ENCODE peak calls at places on chromosomes 7 and 10, in eight cellular contexts. K, C, L, Q, F, I, T and G are unnamed samples.

GRCh38 chr7:18610331-18610948 is 114.9 kb downstream of the HDAC9 start:
- DNase-seq in T (peak; percentile 38), C (no peak), Q (no peak), L (no peak), I (no peak), F (no peak), K (peak; percentile 53), G (no peak)

GRCh38 chr10:61623101-61623500 is 39.6 kb upstream of the CABCOCO1 start:
- DNase-seq in T (no peak), K (no peak), F (no peak), C (no peak), Q (no peak), L (no peak), I (no peak), G (no peak)

GRCh38 chr7:95276114-95276513 is 48.2 kb downstream of the PON1 start:
- DNase-seq in F (no peak), C (no peak), L (no peak), Q (no peak), T (no peak), I (no peak), K (no peak), G (no peak)

GRCh38 chr7:48074231-48074654 is 14.8 kb upstream of the UPP1 start:
- DNase-seq in Q (no peak), C (no peak), L (no peak), I (no peak), F (no peak), T (no peak), K (no peak), G (no peak)

GRCh38 chr7:92404170-92404614 is 43.1 kb upstream of the GATAD1 start:
- DNase-seq in C (no peak), L (no peak), I (no peak), K (peak; percentile 10), T (no peak), F (no peak), Q (peak; percentile 43), G (no peak)

GRCh38 chr10:121928528-121928884 is 675 bp upstream of the ATE1 start:
- DNase-seq in C (no peak), F (no peak), T (no peak), L (no peak), K (no peak), I (no peak), Q (no peak), G (no peak)

GRCh38 chr7:68288099-68288498 is 1291.5 kb downstream of the TYW1 start:
- DNase-seq in F (no peak), C (no peak), T (no peak), I (no peak), K (no peak), Q (no peak), L (no peak), G (no peak)

GRCh38 chr10:94133239-94133638 is 139.5 kb downstream of the PLCE1 start:
- DNase-seq in L (peak; percentile 87), F (no peak), Q (no peak), T (no peak), I (no peak), K (no peak), C (no peak), G (no peak)

GRCh38 chr10:90846746-90847145 is 11.1 kb downstream of the HTR7 start:
- DNase-seq in L (no peak), C (no peak), F (no peak), K (no peak), Q (no peak), T (no peak), I (no peak), G (no peak)

GRCh38 chr10:73865459-73866442 is 8.6 kb downstream of the CAMK2G start:
- DNase-seq in L (no peak), T (no peak), K (no peak), F (no peak), C (peak; percentile 84), I (no peak), Q (peak; percentile 37), G (peak; percentile 18)

GRCh38 chr7:71191766-71192165 is 59.8 kb downstream of the GALNT17 start:
- DNase-seq in F (no peak), Q (no peak), T (no peak), K (no peak), L (no peak), I (no peak), C (no peak), G (no peak)

GRCh38 chr7:85554294-85554877 is 367.5 kb upstream of the SEMA3D start:
- DNase-seq in I (no peak), Q (no peak), K (peak; percentile 85), F (peak; percentile 13), C (no peak), L (no peak), T (peak; percentile 63), G (no peak)

GRCh38 chr10:78706256-78706655 is 362.5 kb upstream of the ZMIZ1 start:
- DNase-seq in F (no peak), C (no peak), L (no peak), T (no peak), I (no peak), K (no peak), Q (no peak), G (no peak)

GRCh38 chr7:31497501-31497900 is 16.4 kb upstream of the ITPRID1 start:
- DNase-seq in K (no peak), I (no peak), L (no peak), C (no peak), F (no peak), T (no peak), Q (no peak), G (no peak)

GRCh38 chr7:116327751-116328150 is 117.4 kb downstream of the TES start:
- DNase-seq in L (no peak), Q (no peak), F (no peak), I (no peak), T (peak; percentile 97), K (peak; percentile 85), C (no peak), G (no peak)

GRCh38 chr10:49164587-49165188 is 23.5 kb downstream of the TMEM273 start:
- DNase-seq in F (no peak), C (no peak), L (no peak), K (peak; percentile 59), T (peak; percentile 56), Q (no peak), I (no peak), G (no peak)

GRCh38 chr10:75487087-75487784 is 55.8 kb downstream of the LRMDA start:
- DNase-seq in K (peak; percentile 82), I (peak; percentile 19), F (no peak), C (no peak), L (no peak), Q (no peak), T (no peak), G (no peak)

GRCh38 chr10:105718207-105718995 is 1077.3 kb downstream of the SORCS3 start:
- DNase-seq in I (no peak), K (no peak), C (no peak), L (no peak), F (no peak), T (no peak), Q (no peak), G (no peak)

GRCh38 chr7:30255096-30255769 is 29.2 kb upstream of the ZNRF2 start:
- DNase-seq in C (no peak), K (no peak), T (no peak), F (no peak), Q (no peak), I (no peak), L (no peak), G (no peak)
- H3K4me3 ChIP-seq in C (no peak overlapping the region), K (no peak overlapping the region), T (no peak overlapping the region), F (no peak overlapping the region), Q (no peak overlapping the region), I (no peak overlapping the region), L (no peak overlapping the region), G (no peak overlapping the region)

DNA sequence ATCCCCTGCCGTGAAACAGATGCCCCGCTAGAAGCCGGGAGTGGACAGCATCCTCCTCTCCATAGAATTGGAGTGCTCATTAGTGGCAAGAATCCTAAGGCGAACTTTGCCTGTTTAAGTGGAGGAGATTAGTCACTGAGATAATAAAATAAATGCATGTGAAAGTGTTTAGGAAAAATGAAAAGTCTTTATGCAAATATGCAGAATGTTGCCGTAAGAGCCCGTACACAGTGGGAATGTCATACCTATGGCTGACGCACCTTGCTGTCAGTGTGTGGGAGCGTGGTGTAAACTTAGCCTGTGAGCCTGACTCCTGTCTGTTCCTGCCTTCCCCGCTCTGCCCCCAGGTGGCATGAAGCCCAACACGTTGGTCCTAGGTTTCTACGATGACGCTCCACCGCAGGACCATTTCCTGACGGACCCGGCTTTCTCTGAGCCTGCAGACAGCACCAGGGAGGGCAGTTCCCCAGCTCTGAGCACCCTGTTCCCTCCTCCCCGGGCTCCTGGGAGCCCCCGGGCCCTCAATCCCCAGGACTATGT is 1.7 kb upstream of the TRIP6 start:
- DNase-seq in Q (no peak), K (no peak), T (peak; percentile 64), F (peak; percentile 90), I (no peak), C (no peak), L (no peak), G (no peak)
- H3K27ac ChIP-seq in Q (no peak overlapping the region), K (no peak overlapping the region), T (peak overlapping the region; percentile 59), F (peak overlapping the region; percentile 95), I (no peak overlapping the region), C (peak overlapping the region; percentile 96), L (no peak overlapping the region), G (no peak overlapping the region)

DNA sequence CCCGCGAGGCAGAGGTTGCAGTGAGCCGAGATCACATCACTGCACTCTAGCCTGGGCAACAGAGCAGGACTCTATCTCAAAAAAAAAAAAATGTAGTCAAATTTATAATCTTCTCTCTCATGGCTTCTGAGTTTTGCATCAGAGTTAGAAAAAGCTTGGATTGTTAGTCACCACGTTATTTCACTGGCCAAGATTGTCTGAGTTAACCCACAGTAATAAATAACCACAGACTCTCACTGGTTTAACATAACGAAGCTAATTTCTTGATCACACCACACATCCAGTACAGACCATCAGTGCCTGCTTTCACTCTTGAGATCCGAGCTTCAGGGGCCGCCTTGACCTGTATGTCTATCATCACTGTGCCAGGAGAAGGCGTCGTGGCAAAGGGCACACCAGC is 116.8 kb upstream of the JCAD start:
- DNase-seq in T (no peak), L (no peak), K (peak; percentile 55), F (no peak), Q (no peak), I (no peak), C (no peak), G (no peak)
- H3K4me1 ChIP-seq in T (no peaks in the 10 kb centered on the region), L (no peaks in the 10 kb centered on the region), K (peaks cover 19% of the 10 kb centered on the region), F (no peaks in the 10 kb centered on the region), Q (no peaks in the 10 kb centered on the region), I (no peaks in the 10 kb centered on the region), C (no peaks in the 10 kb centered on the region), G (no peaks in the 10 kb centered on the region)

GRCh38 chr7:99122762-99123161 is 21.1 kb downstream of the SMURF1 start:
- DNase-seq in F (no peak), L (no peak), K (no peak), I (no peak), T (no peak), Q (no peak), C (no peak), G (no peak)

GRCh38 chr7:99120916-99121315 is 23.0 kb downstream of the SMURF1 start:
- DNase-seq in I (no peak), F (no peak), C (no peak), Q (no peak), K (no peak), L (no peak), T (no peak), G (no peak)

GRCh38 chr7:99120503-99120902 is 23.4 kb downstream of the SMURF1 start:
- DNase-seq in L (no peak), Q (no peak), T (no peak), I (no peak), F (no peak), C (no peak), K (peak; percentile 64), G (no peak)

GRCh38 chr7:99123571-99124033 is 20.3 kb downstream of the SMURF1 start:
- DNase-seq in L (no peak), Q (no peak), F (no peak), C (no peak), T (peak; percentile 29), I (no peak), K (peak; percentile 53), G (no peak)

GRCh38 chr7:99121496-99122021 is 22.3 kb downstream of the SMURF1 start:
- DNase-seq in L (no peak), I (no peak), K (peak; percentile 76), Q (no peak), T (no peak), F (no peak), C (no peak), G (no peak)
- H3K4me3 ChIP-seq in L (peak overlapping the region; percentile 9), I (no peak overlapping the region), K (no peak overlapping the region), Q (no peak overlapping the region), T (no peak overlapping the region), F (peak overlapping the region; percentile 40), C (no peak overlapping the region), G (no peak overlapping the region)